ENCODE peak calls at places on chromosomes 3 and 15, in four cellular contexts. One of them, this sample, is unnamed.

GRCh38 chr15:33894193-33894592 is 74.1 kb upstream of the CHRM5 start:
- DNase-seq in hippocampal formation: no peak
- DNase-seq in progenitor cell of endocrine pancreas: no peak
- DNase-seq in SJSA1: no peak
- DNase-seq in this sample: no peak

GRCh38 chr3:126711361-126711760 is 7.3 kb downstream of the CHCHD6 start:
- DNase-seq in hippocampal formation: no peak
- DNase-seq in progenitor cell of endocrine pancreas: no peak
- DNase-seq in SJSA1: no peak
- DNase-seq in this sample: peak; percentile 53

GRCh38 chr3:17014286-17014685 is 129.5 kb downstream of the PLCL2 start:
- DNase-seq in hippocampal formation: no peak
- DNase-seq in progenitor cell of endocrine pancreas: no peak
- DNase-seq in SJSA1: no peak
- DNase-seq in this sample: no peak

GRCh38 chr3:134543113-134543512 is 57.3 kb downstream of the CEP63 start:
- DNase-seq in hippocampal formation: no peak
- DNase-seq in progenitor cell of endocrine pancreas: no peak
- DNase-seq in SJSA1: no peak
- DNase-seq in this sample: no peak

GRCh38 chr3:16767006-16767405 is 117.7 kb upstream of the PLCL2 start:
- DNase-seq in hippocampal formation: no peak
- DNase-seq in progenitor cell of endocrine pancreas: no peak
- DNase-seq in SJSA1: no peak
- DNase-seq in this sample: no peak

GRCh38 chr15:58307313-58307961 is 124.4 kb upstream of the LIPC start:
- DNase-seq in hippocampal formation: no peak
- DNase-seq in progenitor cell of endocrine pancreas: no peak
- DNase-seq in SJSA1: no peak
- DNase-seq in this sample: no peak

GRCh38 chr3:148748323-148748722 is 50.6 kb downstream of the AGTR1 start:
- DNase-seq in hippocampal formation: no peak
- DNase-seq in progenitor cell of endocrine pancreas: no peak
- DNase-seq in SJSA1: no peak
- DNase-seq in this sample: no peak

GRCh38 chr15:78402056-78402610 is 35.9 kb upstream of the IREB2 start:
- DNase-seq in hippocampal formation: no peak
- DNase-seq in progenitor cell of endocrine pancreas: no peak
- DNase-seq in SJSA1: no peak
- DNase-seq in this sample: no peak

GRCh38 chr15:59892995-59893394 is 111.1 kb upstream of the FOXB1 start:
- DNase-seq in hippocampal formation: no peak
- DNase-seq in progenitor cell of endocrine pancreas: peak; percentile 37
- DNase-seq in SJSA1: no peak
- DNase-seq in this sample: no peak

GRCh38 chr3:141877911-141878310 is 1.5 kb downstream of the ATP1B3 start:
- DNase-seq in hippocampal formation: no peak
- DNase-seq in progenitor cell of endocrine pancreas: no peak
- DNase-seq in SJSA1: no peak
- DNase-seq in this sample: no peak

GRCh38 chr3:14410501-14411165 is 8.2 kb downstream of the SLC6A6 start:
- DNase-seq in hippocampal formation: no peak
- DNase-seq in progenitor cell of endocrine pancreas: no peak
- DNase-seq in SJSA1: peak; percentile 94
- DNase-seq in this sample: peak; percentile 85

GRCh38 chr15:65421360-65422215 is 1.2 kb downstream of the IGDCC4 start:
- DNase-seq in hippocampal formation: no peak
- DNase-seq in progenitor cell of endocrine pancreas: peak; percentile 22
- DNase-seq in SJSA1: no peak
- DNase-seq in this sample: no peak

GRCh38 chr3:127728417-127728816 is 55.7 kb downstream of the ABTB1 start:
- DNase-seq in hippocampal formation: no peak
- DNase-seq in progenitor cell of endocrine pancreas: no peak
- DNase-seq in SJSA1: no peak
- DNase-seq in this sample: no peak

GRCh38 chr3:28191363-28191762 is 50.1 kb upstream of the CMC1 start:
- DNase-seq in hippocampal formation: no peak
- DNase-seq in progenitor cell of endocrine pancreas: no peak
- DNase-seq in SJSA1: no peak
- DNase-seq in this sample: no peak

GRCh38 chr15:92930776-92931175 is 30.7 kb downstream of the CHD2 start:
- DNase-seq in hippocampal formation: no peak
- DNase-seq in progenitor cell of endocrine pancreas: no peak
- DNase-seq in SJSA1: no peak
- DNase-seq in this sample: peak; percentile 77

GRCh38 chr3:34571714-34572113 is 773.3 kb downstream of the PDCD6IP start:
- DNase-seq in hippocampal formation: no peak
- DNase-seq in progenitor cell of endocrine pancreas: no peak
- DNase-seq in SJSA1: no peak
- DNase-seq in this sample: no peak

GRCh38 chr15:42273900-42274692 is 863 bp upstream of the TMEM87A start:
- DNase-seq in hippocampal formation: peak; percentile 56
- DNase-seq in progenitor cell of endocrine pancreas: no peak
- DNase-seq in SJSA1: peak; percentile 50
- DNase-seq in this sample: peak; percentile 40

GRCh38 chr15:96254168-96254567 is 76.3 kb upstream of the NR2F2 start:
- DNase-seq in hippocampal formation: no peak
- DNase-seq in progenitor cell of endocrine pancreas: no peak
- DNase-seq in SJSA1: no peak
- DNase-seq in this sample: no peak